ENCODE peak calls at places on chromosomes 16 and 17, in six cellular contexts. One of them, this sample, is unnamed.

GRCh38 chr17:65023791-65024190 is 32.7 kb downstream of the GNA13 start:
- DNase-seq in BE2C: no peak
- DNase-seq in activated CD4-positive, CD25-positive, alpha-beta regulatory T cell treated with anti-CD3 and anti-CD28 coated beads, Interleukin-2, amount 50 U/mL, for 16 hours: no peak
- DNase-seq in fibroblast of mammary gland: no peak
- DNase-seq in prostate gland: no peak
- DNase-seq in tibial artery: no peak
- DNase-seq in this sample: no peak

GRCh38 chr16:63467513-63467912 is 1431.3 kb upstream of the CDH8 start:
- DNase-seq in tibial artery: no peak
- DNase-seq in BE2C: no peak
- DNase-seq in fibroblast of mammary gland: no peak
- DNase-seq in activated CD4-positive, CD25-positive, alpha-beta regulatory T cell treated with anti-CD3 and anti-CD28 coated beads, Interleukin-2, amount 50 U/mL, for 16 hours: no peak
- DNase-seq in prostate gland: no peak
- DNase-seq in this sample: peak

GRCh38 chr16:82329070-82329469 is 159.0 kb upstream of the MPHOSPH6 start:
- DNase-seq in BE2C: no peak
- DNase-seq in fibroblast of mammary gland: no peak
- DNase-seq in prostate gland: peak
- DNase-seq in tibial artery: no peak
- DNase-seq in activated CD4-positive, CD25-positive, alpha-beta regulatory T cell treated with anti-CD3 and anti-CD28 coated beads, Interleukin-2, amount 50 U/mL, for 16 hours: no peak
- DNase-seq in this sample: no peak

GRCh38 chr16:49454426-49455180 is 81.0 kb downstream of the C16orf78 start:
- DNase-seq in activated CD4-positive, CD25-positive, alpha-beta regulatory T cell treated with anti-CD3 and anti-CD28 coated beads, Interleukin-2, amount 50 U/mL, for 16 hours: no peak
- DNase-seq in BE2C: no peak
- DNase-seq in prostate gland: no peak
- DNase-seq in tibial artery: peak
- DNase-seq in fibroblast of mammary gland: no peak
- DNase-seq in this sample: no peak

GRCh38 chr16:68356249-68356918 is 45.6 kb downstream of the PRMT7 start:
- DNase-seq in tibial artery: no peak
- DNase-seq in fibroblast of mammary gland: no peak
- DNase-seq in BE2C: no peak
- DNase-seq in prostate gland: no peak
- DNase-seq in activated CD4-positive, CD25-positive, alpha-beta regulatory T cell treated with anti-CD3 and anti-CD28 coated beads, Interleukin-2, amount 50 U/mL, for 16 hours: peak
- DNase-seq in this sample: no peak

GRCh38 chr17:78329263-78330059 is 30.4 kb downstream of the SOCS3 start:
- DNase-seq in BE2C: no peak
- DNase-seq in fibroblast of mammary gland: peak
- DNase-seq in prostate gland: no peak
- DNase-seq in activated CD4-positive, CD25-positive, alpha-beta regulatory T cell treated with anti-CD3 and anti-CD28 coated beads, Interleukin-2, amount 50 U/mL, for 16 hours: no peak
- DNase-seq in tibial artery: no peak
- DNase-seq in this sample: peak

GRCh38 chr16:85552980-85553435 is 60.1 kb upstream of the GSE1 start:
- DNase-seq in activated CD4-positive, CD25-positive, alpha-beta regulatory T cell treated with anti-CD3 and anti-CD28 coated beads, Interleukin-2, amount 50 U/mL, for 16 hours: no peak
- DNase-seq in fibroblast of mammary gland: no peak
- DNase-seq in tibial artery: no peak
- DNase-seq in BE2C: no peak
- DNase-seq in prostate gland: no peak
- DNase-seq in this sample: no peak

GRCh38 chr17:2202302-2202995 is 101.1 kb downstream of the SMG6 start:
- DNase-seq in fibroblast of mammary gland: no peak
- DNase-seq in BE2C: no peak
- DNase-seq in prostate gland: no peak
- DNase-seq in tibial artery: no peak
- DNase-seq in activated CD4-positive, CD25-positive, alpha-beta regulatory T cell treated with anti-CD3 and anti-CD28 coated beads, Interleukin-2, amount 50 U/mL, for 16 hours: no peak
- DNase-seq in this sample: no peak

GRCh38 chr17:2837147-2837561 is 40.9 kb downstream of the RAP1GAP2 start:
- DNase-seq in fibroblast of mammary gland: no peak
- DNase-seq in tibial artery: no peak
- DNase-seq in activated CD4-positive, CD25-positive, alpha-beta regulatory T cell treated with anti-CD3 and anti-CD28 coated beads, Interleukin-2, amount 50 U/mL, for 16 hours: no peak
- DNase-seq in prostate gland: no peak
- DNase-seq in BE2C: no peak
- DNase-seq in this sample: no peak

GRCh38 chr16:88353232-88353631 is 29.5 kb upstream of the ZNF469 start:
- DNase-seq in fibroblast of mammary gland: no peak
- DNase-seq in prostate gland: no peak
- DNase-seq in tibial artery: no peak
- DNase-seq in BE2C: no peak
- DNase-seq in activated CD4-positive, CD25-positive, alpha-beta regulatory T cell treated with anti-CD3 and anti-CD28 coated beads, Interleukin-2, amount 50 U/mL, for 16 hours: no peak
- DNase-seq in this sample: no peak

This sample was measured in fibroblast of pulmonary artery.